ENCODE peak calls at places on chromosomes 2 and 18, in four cellular contexts. V is body of pancreas, L is GM06990, S is DND-41. G is an unnamed sample.

GRCh38 chr2:168160897-168161296 is 86.5 kb downstream of the STK39 start:
- DNase-seq in V (no peak), L (no peak), S (peak), G (no peak)

GRCh38 chr2:9099341-9099751 is 95.9 kb upstream of the MBOAT2 start:
- DNase-seq in V (no peak), L (peak), S (peak), G (no peak)

GRCh38 chr2:129885735-129886134 is 93.7 kb upstream of the RAB6C start:
- DNase-seq in V (no peak), L (no peak), S (peak), G (peak)

GRCh38 chr2:64260817-64261216 is 116.6 kb upstream of the PELI1 start:
- DNase-seq in V (no peak), L (peak), S (no peak), G (no peak)

GRCh38 chr2:65453916-65454315 is 21.5 kb upstream of the SPRED2 start:
- DNase-seq in V (no peak), L (no peak), S (no peak), G (no peak)

GRCh38 chr2:163455815-163456214 is 280.0 kb downstream of the FIGN start:
- DNase-seq in V (no peak), L (no peak), S (no peak), G (no peak)

GRCh38 chr2:136185991-136186771 is 68.2 kb upstream of the CXCR4 start:
- DNase-seq in V (no peak), L (no peak), S (no peak), G (no peak)

GRCh38 chr2:48508461-48509124 is 21.4 kb upstream of the STON1 start:
- DNase-seq in V (no peak), L (no peak), S (peak), G (no peak)

GRCh38 chr2:76197842-76198448 is 487.2 kb upstream of the GCFC2 start:
- DNase-seq in V (peak), L (peak), S (peak), G (peak)

GRCh38 chr2:10246370-10246769 is 56.3 kb upstream of the HPCAL1 start:
- DNase-seq in V (no peak), L (no peak), S (no peak), G (no peak)

GRCh38 chr2:241985986-241986329 is 116.4 kb downstream of the RTP5 start:
- DNase-seq in V (no peak), L (no peak), S (no peak), G (no peak)

GRCh38 chr2:10331702-10332401 is 29.1 kb downstream of the HPCAL1 start:
- DNase-seq in V (no peak), L (peak), S (no peak), G (no peak)

GRCh38 chr2:66212749-66213148 is 222.2 kb upstream of the MEIS1 start:
- DNase-seq in V (no peak), L (no peak), S (no peak), G (no peak)

GRCh38 chr2:22970284-22970975 is 414.5 kb upstream of the KLHL29 start:
- DNase-seq in V (no peak), L (no peak), S (no peak), G (no peak)

GRCh38 chr2:85954918-85955420 is 66.2 kb upstream of the ST3GAL5 start:
- DNase-seq in V (peak), L (no peak), S (no peak), G (no peak)

GRCh38 chr18:61535401-61535800 is 202.2 kb downstream of the CDH20 start:
- DNase-seq in V (no peak), L (no peak), S (no peak), G (no peak)

GRCh38 chr2:101148777-101149176 is 2.4 kb downstream of the TBC1D8 start:
- DNase-seq in V (no peak), L (no peak), S (no peak), G (no peak)

GRCh38 chr2:101146535-101146934 is 4.6 kb downstream of the TBC1D8 start:
- DNase-seq in V (no peak), L (no peak), S (no peak), G (no peak)

GRCh38 chr2:101147062-101147461 is 4.1 kb downstream of the TBC1D8 start:
- DNase-seq in V (no peak), L (no peak), S (no peak), G (no peak)

GRCh38 chr2:101149241-101150192 is 1.7 kb downstream of the TBC1D8 start:
- DNase-seq in V (peak), L (no peak), S (no peak), G (no peak)

GRCh38 chr2:101147971-101148370 is 3.2 kb downstream of the TBC1D8 start:
- DNase-seq in V (no peak), L (no peak), S (no peak), G (no peak)
- H3K4me3 ChIP-seq in V (no peak), L (no peak), S (no peak), G (no peak)

GRCh38 chr2:39571197-39571731 is 94.5 kb upstream of the TMEM178A start:
- DNase-seq in V (no peak), L (no peak), S (no peak), G (no peak)
- H3K4me3 ChIP-seq in V (no peak), L (no peak), S (no peak), G (no peak)

GRCh38 chr2:189576361-189576760 is 4.2 kb downstream of the SLC40A1 start:
- DNase-seq in V (no peak), L (no peak), S (no peak), G (no peak)
- H3K4me3 ChIP-seq in V (no peak), L (no peak), S (no peak), G (no peak)

DNA sequence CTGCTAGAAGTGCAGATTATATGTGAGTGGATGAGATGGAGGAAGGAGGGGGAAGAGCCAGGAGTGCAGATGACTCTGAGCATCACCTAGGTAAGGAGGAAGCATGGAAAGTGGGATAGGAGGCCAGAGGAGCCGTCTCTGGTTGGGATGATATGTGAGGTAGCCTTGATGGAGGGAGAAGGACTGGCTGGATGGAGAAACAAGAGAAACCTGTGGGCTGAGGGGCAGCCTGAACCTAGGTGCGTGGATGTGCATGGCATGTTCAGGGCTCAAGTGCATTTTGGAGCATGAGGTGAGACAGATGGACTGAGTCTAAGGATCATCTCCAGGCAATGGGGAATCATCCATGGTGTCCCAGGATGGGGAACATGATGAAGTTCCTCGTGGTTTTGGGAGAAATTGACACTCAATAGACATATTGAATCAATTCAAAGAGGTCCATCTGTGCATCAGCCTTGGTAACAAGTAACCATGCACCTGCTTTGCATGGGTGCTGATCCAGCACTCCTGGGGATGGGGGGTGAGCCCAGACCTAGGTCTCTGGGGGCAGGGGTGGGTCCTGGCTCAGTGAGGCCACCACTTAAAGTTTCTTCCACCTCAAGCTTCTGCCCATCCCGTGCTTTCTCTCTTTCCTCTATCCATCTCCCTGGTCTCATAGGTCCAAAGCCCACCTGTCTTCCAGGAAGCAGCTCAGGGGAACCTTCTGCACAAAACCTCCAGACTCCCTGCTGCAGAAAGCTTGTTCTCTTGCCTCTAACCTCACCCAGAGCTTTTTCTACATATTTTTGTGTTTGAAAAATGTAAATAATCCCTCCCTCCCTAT is 19.2 kb downstream of the MYCN start:
- DNase-seq in V (no peak), L (no peak), S (no peak), G (peak)
- H3K4me3 ChIP-seq in V (no peak), L (no peak), S (no peak), G (no peak)

GRCh38 chr2:230968921-230969672 is 26.8 kb upstream of the SPATA3 start:
- DNase-seq in V (no peak), L (no peak), S (no peak), G (no peak)
- H3K4me3 ChIP-seq in V (no peak), L (peak), S (no peak), G (peak)

GRCh38 chr2:98467652-98468051 is 23.0 kb downstream of the INPP4A start:
- DNase-seq in V (no peak), L (no peak), S (no peak), G (no peak)

GRCh38 chr2:98468621-98469236 is 24.1 kb downstream of the INPP4A start:
- DNase-seq in V (no peak), L (no peak), S (no peak), G (no peak)

GRCh38 chr2:98465456-98466201 is 21.0 kb downstream of the INPP4A start:
- DNase-seq in V (peak), L (peak), S (peak), G (peak)

GRCh38 chr2:98464772-98465310 is 20.2 kb downstream of the INPP4A start:
- DNase-seq in V (no peak), L (peak), S (peak), G (no peak)

GRCh38 chr2:98467082-98467536 is 22.5 kb downstream of the INPP4A start:
- DNase-seq in V (no peak), L (no peak), S (no peak), G (no peak)
- H3K4me3 ChIP-seq in V (no peak), L (no peak), S (no peak), G (no peak)

GRCh38 chr2:133570547-133570946 is 2.3 kb upstream of the NCKAP5 start:
- DNase-seq in V (no peak), L (no peak), S (no peak), G (no peak)

GRCh38 chr2:133569416-133569815 is 1.2 kb upstream of the NCKAP5 start:
- DNase-seq in V (no peak), L (no peak), S (no peak), G (no peak)

GRCh38 chr2:133566967-133567645 is 1.2 kb downstream of the NCKAP5 start:
- DNase-seq in V (peak), L (no peak), S (no peak), G (peak)

GRCh38 chr2:133568598-133568997 is 335 bp upstream of the NCKAP5 start:
- DNase-seq in V (no peak), L (no peak), S (no peak), G (no peak)

GRCh38 chr2:133568172-133568571 is at the start of gene NCKAP5:
- DNase-seq in V (peak), L (no peak), S (no peak), G (no peak)
- H3K4me3 ChIP-seq in V (no peak), L (no peak), S (no peak), G (no peak)

GRCh38 chr2:232419245-232420072 is 12.8 kb downstream of the ALPG start:
- DNase-seq in V (no peak), L (no peak), S (no peak), G (no peak)

GRCh38 chr2:232421189-232421785 is 14.6 kb downstream of the ALPG start:
- DNase-seq in V (no peak), L (no peak), S (no peak), G (no peak)

GRCh38 chr2:232420073-232420454 is 13.4 kb downstream of the ALPG start:
- DNase-seq in V (no peak), L (no peak), S (no peak), G (no peak)

GRCh38 chr2:232420463-232421188 is 14.0 kb downstream of the ALPG start:
- DNase-seq in V (peak), L (no peak), S (no peak), G (no peak)

GRCh38 chr2:232422051-232422450 is 15.4 kb downstream of the ALPG start:
- DNase-seq in V (no peak), L (no peak), S (no peak), G (no peak)
- H3K4me3 ChIP-seq in V (no peak), L (no peak), S (no peak), G (no peak)

DNA sequence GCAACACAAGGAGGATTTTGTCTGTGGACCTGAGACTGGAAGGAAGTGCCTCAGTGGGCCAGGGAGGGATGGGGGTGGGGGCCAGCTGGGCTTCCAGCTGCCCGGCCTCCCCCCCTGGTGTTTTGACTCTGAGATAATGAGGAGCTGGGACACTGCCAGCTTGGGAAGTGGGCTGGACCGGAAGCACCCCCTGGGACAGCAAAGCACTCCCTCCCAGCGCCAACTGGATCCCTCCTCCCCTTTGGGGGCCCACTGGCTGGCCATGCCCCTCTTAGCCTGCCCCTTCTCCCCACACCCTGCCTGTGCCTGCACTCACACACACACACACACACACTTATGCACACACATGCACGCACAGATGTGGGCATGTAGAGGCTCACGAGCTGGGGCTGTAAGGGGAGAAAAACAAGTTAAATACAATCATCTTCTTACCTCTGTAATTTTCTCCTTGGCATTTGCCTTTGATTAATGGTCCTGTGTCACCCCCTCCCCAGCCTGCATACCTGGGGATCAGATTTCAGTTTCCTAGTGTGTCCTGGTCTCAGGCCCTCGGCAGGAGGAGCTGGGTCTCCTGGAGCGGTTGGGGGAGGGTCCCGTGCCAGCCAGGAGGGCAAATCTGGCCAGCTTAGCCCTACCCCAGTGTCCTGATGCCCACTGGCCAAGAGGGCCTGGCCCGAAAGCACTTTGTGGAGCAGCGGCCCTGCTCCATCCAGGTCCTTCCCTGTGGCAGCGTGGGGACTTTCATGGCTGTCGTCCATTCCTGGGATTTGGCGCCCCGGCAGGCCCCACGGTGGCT is 3.6 kb downstream of the ITM2C start:
- DNase-seq in V (no peak), L (no peak), S (no peak), G (peak)
- H3K4me3 ChIP-seq in V (no peak), L (no peak), S (no peak), G (peak)

GRCh38 chr2:29115797-29116781 is 874 bp downstream of the CLIP4 start:
- DNase-seq in V (peak), L (peak), S (peak), G (peak)
- H3K4me3 ChIP-seq in V (peak), L (peak), S (peak), G (peak)

G was measured in BE2C.